ENCODE peak calls at places on chromosome 9, in six cellular contexts. Z is stimulated activated CD4-positive, alpha-beta T cell treated with anti-CD3 and anti-CD28 coated beads, Interleukin-12 subunit alpha, Interleukin-12 subunit beta, amount 100 ng/mL, for 24 hours; X is ELR; Y is T-helper 17 cell; I is sigmoid colon; E is glomerular endothelial cell. H is an unnamed sample.

GRCh38 chr9:132769895-132770774 is 99.9 kb downstream of the GTF3C4 start:
- DNase-seq in Z (peak), X (peak), Y (peak), I (peak), E (no peak), H (no peak)

GRCh38 chr9:5509573-5509972 is 758 bp upstream of the PDCD1LG2 start:
- DNase-seq in Z (no peak), X (peak), Y (no peak), I (no peak), E (peak), H (no peak)

GRCh38 chr9:91954841-91955471 is 4.9 kb upstream of the ROR2 start:
- DNase-seq in Z (peak), X (peak), Y (no peak), I (peak), E (no peak), H (peak)

GRCh38 chr9:26755476-26755875 is 137.1 kb downstream of the CAAP1 start:
- DNase-seq in Z (no peak), X (no peak), Y (no peak), I (no peak), E (no peak), H (no peak)

GRCh38 chr9:129945314-129945713 is 97.7 kb downstream of the FNBP1 start:
- DNase-seq in Z (no peak), X (no peak), Y (no peak), I (no peak), E (no peak), H (peak)

GRCh38 chr9:123176230-123176629 is 92.2 kb downstream of the STRBP start:
- DNase-seq in Z (no peak), X (peak), Y (no peak), I (no peak), E (no peak), H (no peak)

GRCh38 chr9:109440797-109441287 is 57.3 kb downstream of the PTPN3 start:
- DNase-seq in Z (peak), X (peak), Y (no peak), I (no peak), E (peak), H (peak)

GRCh38 chr9:110942522-110942921 is 95.7 kb downstream of the LPAR1 start:
- DNase-seq in Z (no peak), X (peak), Y (no peak), I (no peak), E (no peak), H (no peak)

GRCh38 chr9:96781552-96781951 is 3.7 kb upstream of the ZNF510 start:
- DNase-seq in Z (no peak), X (no peak), Y (no peak), I (no peak), E (no peak), H (no peak)

GRCh38 chr9:650362-650761 is 191.1 kb upstream of the DMRT1 start:
- DNase-seq in Z (no peak), X (no peak), Y (no peak), I (no peak), E (no peak), H (no peak)

GRCh38 chr9:70478963-70479641 is 64.6 kb upstream of the KLF9 start:
- DNase-seq in Z (no peak), X (no peak), Y (no peak), I (peak), E (no peak), H (no peak)

H was measured in SK-N-MC.